ENCODE peak calls at places on chromosomes 11 and 22, in nine cellular contexts. M is kidney; O is activated CD4-positive, CD25-positive, alpha-beta regulatory T cell treated with anti-CD3 and anti-CD28 coated beads, Interleukin-2, amount 50 U/mL, for 72 hours; K is mammary epithelial cell; D is T-helper 1 cell; A is ELR; Q is osteocyte; B is AML-193; H is fibroblast of pulmonary artery. V is an unnamed sample.

GRCh38 chr11:1548221-1549070 is 23.6 kb downstream of the DUSP8 start:
- DNase-seq in M (peak), O (no peak), K (peak), D (no peak), A (peak), Q (no peak), B (no peak), H (peak), V (no peak)

GRCh38 chr11:6505577-6506240 is 8.6 kb downstream of the DNHD1 start:
- DNase-seq in M (no peak), O (no peak), K (peak), D (no peak), A (peak), Q (no peak), B (peak), H (peak), V (no peak)

GRCh38 chr22:50684986-50685385 is 12.4 kb downstream of the SHANK3 start:
- DNase-seq in M (no peak), O (no peak), K (no peak), D (no peak), A (peak), Q (peak), B (no peak), H (no peak), V (peak)

GRCh38 chr11:43789700-43790443 is 90.8 kb upstream of the ALKBH3 start:
- DNase-seq in M (no peak), O (no peak), K (peak), D (no peak), A (peak), Q (no peak), B (no peak), H (peak), V (no peak)

GRCh38 chr11:74004694-74005615 is 3.9 kb downstream of the UCP3 start:
- DNase-seq in M (no peak), O (peak), K (no peak), D (peak), A (no peak), Q (no peak), B (no peak), H (no peak), V (peak)

GRCh38 chr11:27456802-27457329 is 15.7 kb downstream of the LGR4 start:
- DNase-seq in M (no peak), O (no peak), K (no peak), D (no peak), A (no peak), Q (no peak), B (no peak), H (no peak), V (no peak)

GRCh38 chr22:48898524-48899377 is 928.9 kb downstream of the BRD1 start:
- DNase-seq in M (no peak), O (peak), K (no peak), D (no peak), A (no peak), Q (peak), B (no peak), H (no peak), V (no peak)

GRCh38 chr11:66002648-66003225 is 434 bp downstream of the BANF1 start:
- DNase-seq in M (no peak), O (no peak), K (no peak), D (peak), A (no peak), Q (no peak), B (peak), H (peak), V (peak)

GRCh38 chr22:30717331-30717921 is 22.8 kb downstream of the OSBP2 start:
- DNase-seq in M (no peak), O (no peak), K (peak), D (no peak), A (peak), Q (no peak), B (no peak), H (peak), V (no peak)

GRCh38 chr11:27464155-27464759 is 8.3 kb downstream of the LGR4 start:
- DNase-seq in M (no peak), O (no peak), K (peak), D (no peak), A (peak), Q (no peak), B (no peak), H (peak), V (no peak)

GRCh38 chr11:128551641-128552335 is 35.6 kb downstream of the ETS1 start:
- DNase-seq in M (no peak), O (peak), K (no peak), D (no peak), A (no peak), Q (peak), B (no peak), H (no peak), V (no peak)

GRCh38 chr11:86108146-86108545 is 39.3 kb upstream of the PICALM start:
- DNase-seq in M (no peak), O (no peak), K (no peak), D (no peak), A (no peak), Q (no peak), B (no peak), H (no peak), V (no peak)

GRCh38 chr11:115848080-115848479 is 343.9 kb upstream of the CADM1 start:
- DNase-seq in M (no peak), O (no peak), K (no peak), D (no peak), A (no peak), Q (no peak), B (no peak), H (no peak), V (no peak)

GRCh38 chr22:35425971-35426800 is 26.2 kb downstream of the MCM5 start:
- DNase-seq in M (peak), O (no peak), K (no peak), D (no peak), A (peak), Q (no peak), B (no peak), H (no peak), V (no peak)

GRCh38 chr11:119585038-119585666 is 143.8 kb downstream of the NECTIN1 start:
- DNase-seq in M (peak), O (no peak), K (peak), D (no peak), A (no peak), Q (no peak), B (no peak), H (no peak), V (no peak)

V was measured in CD8-positive, alpha-beta T cell.